ENCODE peak calls at places on chromosomes 11 and 22, in seven cellular contexts. E is stimulated activated naive CD4-positive, alpha-beta T cell; O is activated CD4-positive, alpha-beta T cell treated with anti-CD3 and anti-CD28 coated beads, Interleukin-2, amount 10 ng/mL, durations not matched to agents 7 days and 5 days; M is Panc1; Z is mesendoderm; X is heart left ventricle; A is NAMALWA. Y is an unnamed sample.

GRCh38 chr11:66956689-66957290 is 1.4 kb downstream of the PC start:
- DNase-seq in E (no peak), O (no peak), M (no peak), Z (peak; percentile 90), X (peak; percentile 47), A (peak; percentile 33), Y (no peak)

GRCh38 chr11:614583-615452 is 932 bp downstream of the IRF7 start:
- DNase-seq in E (no peak), O (no peak), M (no peak), Z (no peak), X (no peak), A (no peak), Y (no peak)

GRCh38 chr22:50731811-50732624 is 6.0 kb upstream of the ACR start:
- DNase-seq in E (peak; percentile 32), O (peak; percentile 57), M (no peak), Z (no peak), X (peak; percentile 27), A (peak; percentile 71), Y (peak; percentile 27)

GRCh38 chr11:64787526-64788320 is 9.4 kb upstream of the SF1 start:
- DNase-seq in E (peak; percentile 55), O (peak; percentile 65), M (peak; percentile 27), Z (peak; percentile 65), X (no peak), A (peak; percentile 71), Y (no peak)

GRCh38 chr11:74449369-74449931 is 17.9 kb downstream of the KCNE3 start:
- DNase-seq in E (peak; percentile 2), O (peak; percentile 65), M (peak; percentile 65), Z (peak; percentile 82), X (no peak), A (peak; percentile 89), Y (no peak)

GRCh38 chr11:134607963-134608750 is 196.1 kb upstream of the B3GAT1 start:
- DNase-seq in E (no peak), O (peak; percentile 4), M (no peak), Z (no peak), X (no peak), A (no peak), Y (no peak)

GRCh38 chr22:50189184-50189848 is 3.6 kb downstream of the TRABD start:
- DNase-seq in E (peak; percentile 26), O (no peak), M (no peak), Z (no peak), X (peak; percentile 39), A (peak; percentile 55), Y (no peak)

GRCh38 chr11:27497284-27497866 is 9.2 kb downstream of the LIN7C start:
- DNase-seq in E (no peak), O (no peak), M (no peak), Z (no peak), X (no peak), A (peak; percentile 66), Y (no peak)

GRCh38 chr22:39176067-39176621 is 23.7 kb upstream of the CBX7 start:
- DNase-seq in E (no peak), O (no peak), M (no peak), Z (peak; percentile 90), X (peak; percentile 82), A (no peak), Y (no peak)

GRCh38 chr11:23134627-23135026 is 274.4 kb upstream of the CCDC179 start:
- DNase-seq in E (no peak), O (no peak), M (no peak), Z (no peak), X (no peak), A (no peak), Y (no peak)

GRCh38 chr11:64140101-64140500 is 25.8 kb downstream of the MACROD1 start:
- DNase-seq in E (no peak), O (no peak), M (no peak), Z (no peak), X (no peak), A (no peak), Y (no peak)

GRCh38 chr22:19823191-19823590 is 31.5 kb downstream of the GNB1L start:
- DNase-seq in E (no peak), O (no peak), M (no peak), Z (no peak), X (no peak), A (no peak), Y (no peak)

GRCh38 chr11:43631732-43632131 is 48.8 kb upstream of the HSD17B12 start:
- DNase-seq in E (no peak), O (no peak), M (no peak), Z (no peak), X (no peak), A (no peak), Y (no peak)

GRCh38 chr11:104581246-104581980 is 316.8 kb downstream of the CASP12 start:
- DNase-seq in E (no peak), O (no peak), M (no peak), Z (peak; percentile 22), X (no peak), A (no peak), Y (no peak)

GRCh38 chr22:20000246-20001081 is 16.2 kb downstream of the ARVCF start:
- DNase-seq in E (no peak), O (no peak), M (no peak), Z (no peak), X (peak; percentile 70), A (no peak), Y (no peak)

GRCh38 chr11:27100534-27100933 is 59.9 kb downstream of the BBOX1 start:
- DNase-seq in E (no peak), O (no peak), M (no peak), Z (no peak), X (no peak), A (no peak), Y (no peak)

GRCh38 chr11:102666331-102666957 is 39.1 kb downstream of the MMP27 start:
- DNase-seq in E (no peak), O (peak; percentile 30), M (peak; percentile 41), Z (peak; percentile 67), X (no peak), A (peak; percentile 72), Y (no peak)

GRCh38 chr22:17823226-17823625 is 49.0 kb upstream of the BID start:
- DNase-seq in E (no peak), O (no peak), M (no peak), Z (no peak), X (no peak), A (no peak), Y (no peak)

GRCh38 chr11:75851203-75851602 is 36.2 kb downstream of the UVRAG start:
- DNase-seq in E (no peak), O (no peak), M (no peak), Z (no peak), X (no peak), A (no peak), Y (no peak)

GRCh38 chr11:19316434-19316833 is 75.7 kb upstream of the E2F8 start:
- DNase-seq in E (no peak), O (no peak), M (no peak), Z (no peak), X (peak; percentile 56), A (no peak), Y (no peak)

GRCh38 chr11:93541884-93542752 is 1.1 kb downstream of the SMCO4 start:
- DNase-seq in E (peak; percentile 3), O (peak; percentile 58), M (peak; percentile 43), Z (peak; percentile 86), X (peak; percentile 59), A (peak; percentile 53), Y (no peak)

GRCh38 chr11:69050592-69051380 is 2.1 kb downstream of the TPCN2 start:
- DNase-seq in E (no peak), O (no peak), M (no peak), Z (no peak), X (no peak), A (no peak), Y (no peak)

GRCh38 chr11:69599502-69599901 is 41.5 kb upstream of the CCND1 start:
- DNase-seq in E (no peak), O (no peak), M (no peak), Z (no peak), X (no peak), A (no peak), Y (no peak)

GRCh38 chr11:35050596-35050995 is 88.4 kb upstream of the CD44 start:
- DNase-seq in E (no peak), O (no peak), M (no peak), Z (no peak), X (no peak), A (no peak), Y (no peak)

GRCh38 chr11:94876645-94877445 is 96.5 kb downstream of the CWC15 start:
- DNase-seq in E (no peak), O (peak; percentile 49), M (peak; percentile 84), Z (peak; percentile 50), X (peak; percentile 86), A (no peak), Y (peak; percentile 55)

GRCh38 chr11:9016916-9017642 is 13.3 kb upstream of the NRIP3 start:
- DNase-seq in E (no peak), O (no peak), M (no peak), Z (no peak), X (no peak), A (no peak), Y (no peak)

GRCh38 chr22:39967103-39967829 is 7.1 kb downstream of the TMA7B start:
- DNase-seq in E (no peak), O (no peak), M (no peak), Z (no peak), X (no peak), A (no peak), Y (no peak)